ENCODE peak calls at places on chromosomes 4 and X, in five cellular contexts. Y is H4, Q is body of pancreas, I is astrocyte, J is HT-29. P is an unnamed sample.

GRCh38 chr4:99947190-99947578 is 766 bp upstream of the DNAJB14 start:
- DNase-seq in J (no peak), I (no peak), Q (peak; percentile 6), Y (no peak), P (no peak)

GRCh38 chrX:68508799-68509198 is 9.9 kb downstream of the YIPF6 start:
- DNase-seq in J (peak; percentile 25), Y (no peak), I (no peak), Q (no peak), P (no peak)

GRCh38 chr4:185728886-185729285 is 83.1 kb downstream of the SORBS2 start:
- DNase-seq in Q (no peak), J (no peak), Y (no peak), I (no peak), P (no peak)

GRCh38 chr4:106985830-106986229 is 50.3 kb downstream of the DKK2 start:
- DNase-seq in Y (no peak), J (no peak), Q (no peak), I (no peak), P (no peak)

GRCh38 chr4:141077611-141078225 is 55.6 kb downstream of the RNF150 start:
- DNase-seq in Y (no peak), Q (no peak), I (no peak), J (no peak), P (no peak)

GRCh38 chrX:40845331-40845911 is 110.1 kb upstream of the MED14 start:
- DNase-seq in Y (peak; percentile 43), I (peak; percentile 96), Q (no peak), J (no peak), P (peak; percentile 40)

GRCh38 chr4:86302242-86302641 is 57.6 kb downstream of the MAPK10 start:
- DNase-seq in Y (no peak), I (peak; percentile 94), J (peak; percentile 19), Q (peak; percentile 50), P (peak; percentile 31)

GRCh38 chrX:35890699-35891098 is 28.8 kb upstream of the CFAP47 start:
- DNase-seq in J (peak; percentile 65), I (no peak), Q (peak; percentile 79), Y (peak; percentile 85), P (no peak)

GRCh38 chr4:153571006-153571545 is 104.9 kb downstream of the TMEM131L start:
- DNase-seq in Y (no peak), J (no peak), I (no peak), Q (no peak), P (no peak)

GRCh38 chrX:50165727-50166126 is 35.1 kb downstream of the AKAP4 start:
- DNase-seq in Y (no peak), I (no peak), J (no peak), Q (no peak), P (no peak)

GRCh38 chrX:101595739-101596419 is 21.9 kb downstream of the ARMCX6 start:
- DNase-seq in Q (peak; percentile 23), I (peak; percentile 48), Y (peak; percentile 79), J (peak; percentile 64), P (no peak)

GRCh38 chr4:110508827-110509446 is 33.0 kb downstream of the ENPEP start:
- DNase-seq in Y (peak; percentile 48), I (no peak), J (peak; percentile 65), Q (no peak), P (no peak)

GRCh38 chr4:150308824-150309472 is 230.7 kb downstream of the DCLK2 start:
- DNase-seq in J (no peak), I (peak; percentile 72), Y (no peak), Q (no peak), P (no peak)

GRCh38 chr4:131366724-131367123 is 1782.4 kb upstream of the PCDH10 start:
- DNase-seq in Y (no peak), J (no peak), Q (no peak), I (no peak), P (no peak)

GRCh38 chrX:39017062-39017461 is 215.8 kb downstream of the MID1IP1 start:
- DNase-seq in J (peak; percentile 29), Q (peak; percentile 73), Y (no peak), I (no peak), P (no peak)

GRCh38 chr4:126799971-126800722 is 832.6 kb upstream of the INTU start:
- DNase-seq in I (peak; percentile 69), Q (no peak), Y (no peak), J (no peak), P (no peak)

GRCh38 chrX:9378980-9379696 is 85.7 kb upstream of the TBL1X start:
- DNase-seq in Q (no peak), Y (peak; percentile 66), I (peak; percentile 24), J (no peak), P (no peak)

GRCh38 chrX:57282568-57282967 is 3.9 kb upstream of the FAAH2 start:
- DNase-seq in Y (no peak), J (peak; percentile 42), I (no peak), Q (no peak), P (no peak)

GRCh38 chr4:1900624-1901023 is 29.4 kb downstream of the NSD2 start:
- DNase-seq in I (no peak), Q (no peak), Y (no peak), J (no peak), P (no peak)

GRCh38 chrX:118350221-118350620 is 4.3 kb downstream of the WDR44 start:
- DNase-seq in I (no peak), J (no peak), Y (no peak), Q (no peak), P (no peak)

GRCh38 chrX:130826249-130826648 is 76.8 kb downstream of the ENOX2 start:
- DNase-seq in J (no peak), Y (no peak), I (no peak), Q (no peak), P (no peak)

GRCh38 chr4:24885342-24885741 is 27.5 kb downstream of the CCDC149 start:
- DNase-seq in Q (no peak), I (peak; percentile 29), J (no peak), Y (no peak), P (no peak)

GRCh38 chr4:82017680-82018079 is 356.1 kb downstream of the HNRNPD start:
- DNase-seq in I (peak; percentile 3), Y (no peak), J (peak; percentile 43), Q (no peak), P (no peak)

GRCh38 chr4:181176306-181176705 is 1066.9 kb upstream of the TENM3 start:
- DNase-seq in J (no peak), Y (no peak), Q (no peak), I (peak; percentile 14), P (no peak)

GRCh38 chrX:1851527-1851926 is 236.7 kb downstream of the ASMT start:
- DNase-seq in J (no peak), I (no peak), Q (no peak), Y (no peak), P (no peak)

GRCh38 chr4:155514628-155515027 is 137.9 kb upstream of the MAP9 start:
- DNase-seq in I (no peak), J (no peak), Q (no peak), Y (no peak), P (no peak)

GRCh38 chr4:41169256-41169655 is 45.1 kb downstream of the APBB2 start:
- DNase-seq in Y (no peak), J (no peak), Q (no peak), I (no peak), P (no peak)

GRCh38 chr4:158823461-158823873 is 54.6 kb downstream of the FNIP2 start:
- DNase-seq in Y (no peak), J (no peak), I (peak; percentile 94), Q (no peak), P (no peak)

GRCh38 chrX:120452131-120452530 is 17.0 kb downstream of the LAMP2 start:
- DNase-seq in Y (peak; percentile 19), Q (no peak), J (peak; percentile 54), I (no peak), P (peak; percentile 23)